ENCODE peak calls at places on chromosomes 12 and 14, in ten cellular contexts. C is effector memory CD8-positive, alpha-beta T cell; V is psoas muscle; S is right cardiac atrium; L is natural killer cell; N is T-cell; H is stimulated activated naive CD8-positive, alpha-beta T cell treated with anti-CD3 and anti-CD28 coated beads, Interleukin-15, Interleukin-2, amounts not matched to agents 100 U/mL and 50 U/mL, for 24 hours; O is activated naive CD8-positive, alpha-beta T cell treated with anti-CD3 and anti-CD28 coated beads, Interleukin-2, amount 10 ng/mL, durations not matched to agents 7 days and 5 days; X is naive thymus-derived CD8-positive, alpha-beta T cell; B is PC-3. M is an unnamed sample.

GRCh38 chr12:113152196-113152834 is 2.8 kb downstream of the CFAP73 start:
- ATAC-seq in C (no peak), V (no peak), S (no peak), L (no peak), N (no peak), H (no peak), O (no peak), X (no peak), B (no peak), M (no peak)

GRCh38 chr14:89618821-89619551 is 202.0 kb upstream of the FOXN3 start:
- ATAC-seq in C (peak), V (peak), S (peak), L (peak), N (peak), H (peak), O (peak), X (peak), B (peak), M (peak)

GRCh38 chr14:77859934-77860570 is 60.1 kb downstream of the ADCK1 start:
- ATAC-seq in C (no peak), V (no peak), S (no peak), L (no peak), N (no peak), H (no peak), O (no peak), X (no peak), B (no peak), M (no peak)

GRCh38 chr12:3483089-3483488 is 7.9 kb upstream of the PRMT8 start:
- ATAC-seq in C (no peak), V (no peak), S (no peak), L (no peak), N (no peak), H (no peak), O (no peak), X (no peak), B (no peak), M (no peak)

GRCh38 chr12:12909995-12910391 is 18.6 kb downstream of the GPRC5A start:
- ATAC-seq in C (no peak), V (no peak), S (peak), L (no peak), N (no peak), H (no peak), O (no peak), X (no peak), B (no peak), M (peak)

GRCh38 chr12:70948236-70948975 is 27.9 kb upstream of the PTPRR start:
- ATAC-seq in C (no peak), V (no peak), S (no peak), L (no peak), N (no peak), H (no peak), O (no peak), X (no peak), B (peak), M (no peak)

GRCh38 chr12:14841761-14842160 is 1.6 kb downstream of the ART4 start:
- ATAC-seq in C (no peak), V (peak), S (peak), L (no peak), N (no peak), H (no peak), O (no peak), X (no peak), B (peak), M (peak)

GRCh38 chr14:24876009-24876690 is 173.8 kb downstream of the STXBP6 start:
- ATAC-seq in C (no peak), V (no peak), S (no peak), L (no peak), N (no peak), H (no peak), O (no peak), X (no peak), B (no peak), M (no peak)

GRCh38 chr12:101407054-101407437 is 526 bp downstream of the ARL1 start:
- ATAC-seq in C (peak), V (peak), S (no peak), L (peak), N (peak), H (peak), O (peak), X (peak), B (peak), M (no peak)

GRCh38 chr12:89288959-89289358 is 63.3 kb downstream of the DUSP6 start:
- ATAC-seq in C (no peak), V (no peak), S (no peak), L (no peak), N (no peak), H (no peak), O (no peak), X (no peak), B (no peak), M (no peak)

GRCh38 chr12:67728296-67728666 is 79.7 kb downstream of the DYRK2 start:
- ATAC-seq in C (no peak), V (no peak), S (no peak), L (no peak), N (no peak), H (no peak), O (no peak), X (no peak), B (no peak), M (no peak)

GRCh38 chr12:96070670-96071279 is 35.4 kb upstream of the LTA4H start:
- ATAC-seq in C (no peak), V (no peak), S (peak), L (no peak), N (no peak), H (peak), O (no peak), X (no peak), B (peak), M (no peak)

GRCh38 chr12:66288121-66288520 is 14.2 kb upstream of the HELB start:
- ATAC-seq in C (peak), V (no peak), S (no peak), L (peak), N (peak), H (peak), O (peak), X (peak), B (no peak), M (no peak)

GRCh38 chr14:102095871-102096568 is 9.2 kb upstream of the HSP90AA1 start:
- ATAC-seq in C (peak), V (peak), S (peak), L (peak), N (peak), H (peak), O (no peak), X (peak), B (peak), M (no peak)

GRCh38 chr12:3186546-3187237 is 109.5 kb downstream of the TSPAN9 start:
- ATAC-seq in C (no peak), V (no peak), S (no peak), L (no peak), N (no peak), H (peak), O (no peak), X (no peak), B (no peak), M (no peak)

GRCh38 chr12:54048694-54049093 is 4.9 kb upstream of the HOXC4 start:
- ATAC-seq in C (no peak), V (no peak), S (no peak), L (no peak), N (no peak), H (no peak), O (no peak), X (no peak), B (no peak), M (no peak)

GRCh38 chr12:71197460-71197859 is 39.7 kb upstream of the TSPAN8 start:
- ATAC-seq in C (no peak), V (no peak), S (no peak), L (no peak), N (no peak), H (no peak), O (no peak), X (no peak), B (peak), M (no peak)

GRCh38 chr12:100474617-100475016 is 951 bp downstream of the NR1H4 start:
- ATAC-seq in C (no peak), V (no peak), S (no peak), L (no peak), N (no peak), H (no peak), O (no peak), X (no peak), B (peak), M (no peak)

GRCh38 chr12:117679776-117680175 is 289.0 kb downstream of the KSR2 start:
- ATAC-seq in C (no peak), V (no peak), S (no peak), L (no peak), N (no peak), H (no peak), O (no peak), X (no peak), B (peak), M (no peak)

M was measured in gastroesophageal sphincter.